ENCODE peak calls at places on chromosome 20, in five cellular contexts. U, M, E, R and A are unnamed samples.

GRCh38 chr20:21373436-21373835 is 23.9 kb downstream of the NKX2-4 start:
- DNase-seq in R (no peak), E (no peak), U (no peak), M (no peak), A (no peak)

GRCh38 chr20:49567421-49568256 is at the start of gene PTGIS:
- DNase-seq in R (no peak), M (no peak), E (no peak), U (no peak), A (no peak)

GRCh38 chr20:49181265-49181877 is 6.8 kb downstream of the STAU1 start:
- DNase-seq in R (no peak), U (no peak), M (no peak), E (no peak), A (no peak)

GRCh38 chr20:1535420-1536175 is 21.9 kb downstream of the SIRPD start:
- DNase-seq in U (peak; percentile 68), R (no peak), M (peak; percentile 69), E (no peak), A (no peak)

GRCh38 chr20:32737371-32738223 is 5.7 kb downstream of the COMMD7 start:
- DNase-seq in M (no peak), E (no peak), R (peak; percentile 81), U (no peak), A (no peak)

GRCh38 chr20:2379511-2380229 is 1.0 kb upstream of the TGM6 start:
- DNase-seq in E (no peak), U (no peak), M (no peak), R (no peak), A (no peak)

GRCh38 chr20:25233016-25233772 is 14.7 kb upstream of the PYGB start:
- DNase-seq in U (peak; percentile 86), E (peak; percentile 86), M (no peak), R (peak; percentile 44), A (no peak)

GRCh38 chr20:36314734-36315544 is 8.8 kb downstream of the DLGAP4 start:
- DNase-seq in R (no peak), U (peak; percentile 43), M (no peak), E (no peak), A (no peak)

GRCh38 chr20:33656783-33657703 is 5.1 kb upstream of the C20orf144 start:
- DNase-seq in R (no peak), U (no peak), E (peak; percentile 34), M (no peak), A (no peak)

GRCh38 chr20:47126709-47127108 is 229.8 kb downstream of the ZMYND8 start:
- DNase-seq in M (no peak), R (peak; percentile 91), U (no peak), E (no peak), A (no peak)

GRCh38 chr20:46937827-46938226 is 43.2 kb downstream of the EYA2 start:
- DNase-seq in R (no peak), U (no peak), E (no peak), M (no peak), A (no peak)

GRCh38 chr20:60261323-60261722 is 303.1 kb downstream of the CDH26 start:
- DNase-seq in E (no peak), M (no peak), U (no peak), R (no peak), A (no peak)

GRCh38 chr20:32052792-32053362 is 835 bp downstream of the HCK start:
- DNase-seq in R (no peak), U (peak; percentile 88), M (peak; percentile 63), E (no peak), A (peak; percentile 65)

GRCh38 chr20:8449120-8449519 is 317.1 kb downstream of the PLCB1 start:
- DNase-seq in U (no peak), E (no peak), M (no peak), R (peak; percentile 55), A (no peak)

GRCh38 chr20:32539817-32540675 is 45.1 kb downstream of the NOL4L start:
- DNase-seq in R (no peak), U (no peak), M (no peak), E (no peak), A (peak; percentile 25)

GRCh38 chr20:16922834-16923233 is 174.7 kb downstream of the OTOR start:
- DNase-seq in M (no peak), R (peak; percentile 96), U (no peak), E (no peak), A (no peak)

GRCh38 chr20:53402233-53403005 is 191.2 kb downstream of the ZNF217 start:
- DNase-seq in E (no peak), M (no peak), R (no peak), U (no peak), A (no peak)

GRCh38 chr20:58636396-58636982 is 14.6 kb upstream of the STX16 start:
- DNase-seq in E (no peak), R (no peak), U (peak; percentile 33), M (no peak), A (no peak)

GRCh38 chr20:43949741-43950618 is 35.3 kb downstream of the TOX2 start:
- DNase-seq in M (peak; percentile 73), R (no peak), E (no peak), U (no peak), A (no peak)

GRCh38 chr20:42183147-42183546 is 565.0 kb upstream of the CHD6 start:
- DNase-seq in U (no peak), M (no peak), R (no peak), E (no peak), A (no peak)

GRCh38 chr20:61973515-61974356 is 91.9 kb downstream of the TAF4 start:
- DNase-seq in R (no peak), E (no peak), U (no peak), M (no peak), A (no peak)

GRCh38 chr20:61801857-61802442 is 263.7 kb downstream of the TAF4 start:
- DNase-seq in U (peak; percentile 30), M (no peak), E (no peak), R (no peak), A (no peak)

GRCh38 chr20:53959849-53960585 is 110.4 kb downstream of the BCAS1 start:
- DNase-seq in U (no peak), M (no peak), E (no peak), R (peak; percentile 88), A (no peak)

GRCh38 chr20:50969912-50970311 is 11.3 kb downstream of the MOCS3 start:
- DNase-seq in U (no peak), M (no peak), R (no peak), E (no peak), A (no peak)

GRCh38 chr20:61285691-61286090 is 33.6 kb downstream of the CDH4 start:
- DNase-seq in U (no peak), E (no peak), R (no peak), M (no peak), A (no peak)

GRCh38 chr20:56688106-56688505 is 59.0 kb downstream of the TFAP2C start:
- DNase-seq in M (no peak), E (no peak), R (no peak), U (no peak), A (no peak)

GRCh38 chr20:24694727-24695528 is 225.5 kb downstream of the SYNDIG1 start:
- DNase-seq in R (peak; percentile 15), M (no peak), U (peak; percentile 54), E (no peak), A (no peak)

DNA sequence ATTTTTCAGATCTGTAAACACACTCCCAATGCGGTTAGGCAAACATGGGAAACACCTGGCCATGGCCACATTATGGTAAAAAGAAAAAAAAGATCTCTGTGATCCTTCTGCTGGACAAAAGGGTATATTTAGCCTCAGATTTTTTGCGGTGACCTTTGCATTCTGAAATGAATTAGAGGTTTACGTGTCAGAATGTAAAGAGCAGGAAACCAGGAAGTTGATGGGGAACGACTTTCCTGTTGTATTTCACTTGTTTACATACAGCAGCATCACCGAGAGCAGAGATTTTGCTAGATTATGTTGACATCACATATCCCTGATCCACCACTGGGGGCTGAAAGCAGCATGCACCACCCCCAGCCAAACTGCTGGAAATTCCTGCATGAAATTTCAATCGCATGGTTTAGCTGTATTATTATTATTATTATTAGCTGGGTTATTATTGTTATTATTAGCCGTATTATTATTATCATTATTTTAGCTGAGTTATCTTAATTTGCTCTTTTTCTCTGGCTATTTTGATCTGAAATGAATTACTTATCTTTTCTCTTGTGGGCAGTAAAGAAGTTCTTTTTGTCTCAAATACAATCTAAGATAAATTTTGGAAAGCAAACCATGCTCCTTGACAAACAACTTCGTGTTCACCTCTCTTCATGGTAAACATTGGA is 189.4 kb downstream of the ZFP64 start:
- DNase-seq in U (no peak), E (no peak), R (no peak), M (no peak), A (no peak)
- TF ChIP-seq CTCF in U (no peak), E (no peak), R (peak; percentile 39), M (no peak), A (no peak)

GRCh38 chr20:63863798-63864544 is 1.1 kb upstream of the TPD52L2 start:
- DNase-seq in U (peak; percentile 95), M (peak; percentile 97), E (peak; percentile 80), R (peak; percentile 76), A (peak; percentile 76)

GRCh38 chr20:63863021-63863797 is 1.9 kb upstream of the TPD52L2 start:
- DNase-seq in E (no peak), M (no peak), U (no peak), R (no peak), A (no peak)

GRCh38 chr20:63864978-63865640 is at the start of gene TPD52L2:
- DNase-seq in M (peak; percentile 98), E (peak; percentile 99), R (peak; percentile 97), U (peak; percentile 99), A (peak; percentile 93)

GRCh38 chr20:63864545-63864977 is 509 bp upstream of the TPD52L2 start:
- DNase-seq in M (no peak), R (no peak), U (no peak), E (no peak), A (no peak)

DNA sequence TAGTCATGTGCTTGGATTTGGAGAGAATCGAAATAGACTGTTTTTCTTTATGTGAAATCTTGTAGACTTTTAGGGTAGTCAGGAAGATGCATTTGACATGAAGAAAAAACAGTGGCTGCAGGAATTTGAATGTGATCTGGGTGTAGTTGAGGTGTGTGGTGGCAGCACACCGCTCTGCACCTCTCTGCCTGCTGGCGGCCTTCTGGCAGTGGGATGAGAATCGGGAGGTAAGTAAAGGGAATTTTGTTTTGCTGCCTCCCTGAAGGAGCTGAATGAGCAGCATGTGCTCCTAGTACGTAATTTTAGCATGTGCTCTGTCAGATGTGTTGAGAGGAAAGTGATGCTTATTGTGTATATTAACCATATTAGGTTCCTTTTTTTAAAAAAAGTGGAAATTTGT is 3.2 kb downstream of the TPD52L2 start:
- DNase-seq in E (no peak), U (no peak), M (no peak), R (no peak), A (no peak)
- TF ChIP-seq CTCF in E (no peak), U (no peak), M (no peak), R (no peak), A (no peak)

DNA sequence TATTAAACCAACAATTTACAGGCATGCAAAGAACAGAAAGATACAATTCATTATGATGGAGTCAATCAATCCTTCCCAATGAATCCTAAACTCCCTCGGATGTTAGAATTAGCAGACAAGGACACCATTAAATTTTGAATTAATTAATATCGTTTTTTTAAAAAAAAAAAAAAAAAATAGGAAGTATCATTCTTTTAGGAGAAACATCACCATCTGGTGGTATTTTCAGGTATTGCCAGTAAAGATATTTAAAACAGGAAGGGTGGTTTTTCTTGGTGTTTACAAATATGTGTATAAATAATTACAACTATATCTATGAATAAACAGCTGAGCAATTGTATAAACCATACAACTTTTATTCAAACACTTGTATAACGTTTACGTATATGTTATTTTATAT is 564.4 kb downstream of the HAO1 start:
- DNase-seq in R (no peak), E (no peak), U (no peak), M (no peak), A (no peak)
- TF ChIP-seq CTCF in R (peak; percentile 50), E (peak; percentile 38), U (peak; percentile 59), M (no peak), A (no peak)

GRCh38 chr20:10051185-10051584 is 16.4 kb downstream of the ANKEF1 start:
- DNase-seq in R (no peak), U (no peak), E (no peak), M (no peak), A (no peak)

GRCh38 chr20:10047427-10047826 is 12.6 kb downstream of the ANKEF1 start:
- DNase-seq in R (no peak), U (no peak), M (no peak), E (no peak), A (no peak)
- TF ChIP-seq CTCF in R (no peak), U (no peak), M (no peak), E (no peak), A (no peak)